ENCODE peak calls at places on chromosomes 1 and 21, in nine cellular contexts. One of them, this sample, is unnamed.

GRCh38 chr1:94831636-94832035 is 11.5 kb downstream of the SLC44A3 start:
- DNase-seq in cardiac fibroblast: no peak
- DNase-seq in thoracic aorta: no peak
- DNase-seq in epithelial cell of esophagus: peak
- DNase-seq in osteoblast: no peak
- DNase-seq in IMR-90: no peak
- DNase-seq in body of pancreas: no peak
- DNase-seq in fibroblast of the aortic adventitia: no peak
- DNase-seq in cardiac muscle cell: no peak
- DNase-seq in this sample: no peak

GRCh38 chr21:14926186-14926585 is 138.6 kb downstream of the NRIP1 start:
- DNase-seq in cardiac fibroblast: peak
- DNase-seq in thoracic aorta: no peak
- DNase-seq in epithelial cell of esophagus: no peak
- DNase-seq in osteoblast: peak
- DNase-seq in IMR-90: no peak
- DNase-seq in body of pancreas: no peak
- DNase-seq in fibroblast of the aortic adventitia: peak
- DNase-seq in cardiac muscle cell: peak
- DNase-seq in this sample: no peak

GRCh38 chr1:110163591-110163990 is 13.3 kb downstream of the SLC6A17 start:
- DNase-seq in cardiac fibroblast: no peak
- DNase-seq in thoracic aorta: no peak
- DNase-seq in epithelial cell of esophagus: peak
- DNase-seq in osteoblast: no peak
- DNase-seq in IMR-90: no peak
- DNase-seq in body of pancreas: no peak
- DNase-seq in fibroblast of the aortic adventitia: no peak
- DNase-seq in cardiac muscle cell: no peak
- DNase-seq in this sample: no peak

GRCh38 chr1:14924455-14925325 is 228.9 kb upstream of the TMEM51 start:
- DNase-seq in cardiac fibroblast: peak
- DNase-seq in thoracic aorta: no peak
- DNase-seq in epithelial cell of esophagus: peak
- DNase-seq in osteoblast: peak
- DNase-seq in IMR-90: peak
- DNase-seq in body of pancreas: peak
- DNase-seq in fibroblast of the aortic adventitia: peak
- DNase-seq in cardiac muscle cell: peak
- DNase-seq in this sample: peak

GRCh38 chr1:196877964-196878363 is 9.9 kb upstream of the CFHR4 start:
- DNase-seq in cardiac fibroblast: peak
- DNase-seq in thoracic aorta: no peak
- DNase-seq in epithelial cell of esophagus: peak
- DNase-seq in osteoblast: peak
- DNase-seq in IMR-90: peak
- DNase-seq in body of pancreas: no peak
- DNase-seq in fibroblast of the aortic adventitia: peak
- DNase-seq in cardiac muscle cell: peak
- DNase-seq in this sample: peak

GRCh38 chr21:32382108-32382601 is 10.7 kb downstream of the URB1 start:
- DNase-seq in cardiac fibroblast: peak
- DNase-seq in thoracic aorta: no peak
- DNase-seq in epithelial cell of esophagus: peak
- DNase-seq in osteoblast: peak
- DNase-seq in IMR-90: peak
- DNase-seq in body of pancreas: no peak
- DNase-seq in fibroblast of the aortic adventitia: peak
- DNase-seq in cardiac muscle cell: no peak
- DNase-seq in this sample: peak

GRCh38 chr1:209755926-209756607 is at the start of gene TRAF3IP3:
- DNase-seq in cardiac fibroblast: no peak
- DNase-seq in thoracic aorta: no peak
- DNase-seq in epithelial cell of esophagus: no peak
- DNase-seq in osteoblast: no peak
- DNase-seq in IMR-90: no peak
- DNase-seq in body of pancreas: no peak
- DNase-seq in fibroblast of the aortic adventitia: no peak
- DNase-seq in cardiac muscle cell: no peak
- DNase-seq in this sample: no peak

GRCh38 chr1:55418625-55419024 is 203.5 kb upstream of the USP24 start:
- DNase-seq in cardiac fibroblast: no peak
- DNase-seq in thoracic aorta: no peak
- DNase-seq in epithelial cell of esophagus: no peak
- DNase-seq in osteoblast: no peak
- DNase-seq in IMR-90: no peak
- DNase-seq in body of pancreas: no peak
- DNase-seq in fibroblast of the aortic adventitia: no peak
- DNase-seq in cardiac muscle cell: no peak
- DNase-seq in this sample: peak

GRCh38 chr1:91121366-91121765 is 99.5 kb upstream of the ZNF644 start:
- DNase-seq in cardiac fibroblast: no peak
- DNase-seq in thoracic aorta: no peak
- DNase-seq in epithelial cell of esophagus: no peak
- DNase-seq in osteoblast: peak
- DNase-seq in IMR-90: no peak
- DNase-seq in body of pancreas: no peak
- DNase-seq in fibroblast of the aortic adventitia: no peak
- DNase-seq in cardiac muscle cell: no peak
- DNase-seq in this sample: no peak

GRCh38 chr1:117883620-117884019 is 45.8 kb downstream of the GDAP2 start:
- DNase-seq in cardiac fibroblast: no peak
- DNase-seq in thoracic aorta: no peak
- DNase-seq in epithelial cell of esophagus: no peak
- DNase-seq in osteoblast: no peak
- DNase-seq in IMR-90: peak
- DNase-seq in body of pancreas: no peak
- DNase-seq in fibroblast of the aortic adventitia: no peak
- DNase-seq in cardiac muscle cell: no peak
- DNase-seq in this sample: no peak

GRCh38 chr1:147812799-147813198 is 52.4 kb upstream of the GJA5 start:
- DNase-seq in cardiac fibroblast: no peak
- DNase-seq in thoracic aorta: no peak
- DNase-seq in epithelial cell of esophagus: no peak
- DNase-seq in osteoblast: no peak
- DNase-seq in IMR-90: no peak
- DNase-seq in body of pancreas: no peak
- DNase-seq in fibroblast of the aortic adventitia: peak
- DNase-seq in cardiac muscle cell: peak
- DNase-seq in this sample: no peak

GRCh38 chr1:15870421-15870820 is 22.9 kb downstream of the SPEN start:
- DNase-seq in cardiac fibroblast: no peak
- DNase-seq in thoracic aorta: no peak
- DNase-seq in epithelial cell of esophagus: peak
- DNase-seq in osteoblast: peak
- DNase-seq in IMR-90: peak
- DNase-seq in body of pancreas: no peak
- DNase-seq in fibroblast of the aortic adventitia: peak
- DNase-seq in cardiac muscle cell: no peak
- DNase-seq in this sample: no peak

GRCh38 chr1:78420688-78421087 is 70.1 kb upstream of the PTGFR start:
- DNase-seq in cardiac fibroblast: no peak
- DNase-seq in thoracic aorta: no peak
- DNase-seq in epithelial cell of esophagus: no peak
- DNase-seq in osteoblast: no peak
- DNase-seq in IMR-90: no peak
- DNase-seq in body of pancreas: no peak
- DNase-seq in fibroblast of the aortic adventitia: no peak
- DNase-seq in cardiac muscle cell: no peak
- DNase-seq in this sample: no peak

GRCh38 chr1:78415165-78415564 is 75.6 kb upstream of the PTGFR start:
- DNase-seq in cardiac fibroblast: no peak
- DNase-seq in thoracic aorta: no peak
- DNase-seq in epithelial cell of esophagus: no peak
- DNase-seq in osteoblast: no peak
- DNase-seq in IMR-90: no peak
- DNase-seq in body of pancreas: no peak
- DNase-seq in fibroblast of the aortic adventitia: no peak
- DNase-seq in cardiac muscle cell: no peak
- DNase-seq in this sample: no peak

GRCh38 chr1:78424720-78425119 is 66.1 kb upstream of the PTGFR start:
- DNase-seq in cardiac fibroblast: no peak
- DNase-seq in thoracic aorta: no peak
- DNase-seq in epithelial cell of esophagus: no peak
- DNase-seq in osteoblast: no peak
- DNase-seq in IMR-90: no peak
- DNase-seq in body of pancreas: no peak
- DNase-seq in fibroblast of the aortic adventitia: no peak
- DNase-seq in cardiac muscle cell: no peak
- DNase-seq in this sample: no peak

GRCh38 chr1:78420185-78420584 is 70.6 kb upstream of the PTGFR start:
- DNase-seq in cardiac fibroblast: no peak
- DNase-seq in thoracic aorta: no peak
- DNase-seq in epithelial cell of esophagus: no peak
- DNase-seq in osteoblast: no peak
- DNase-seq in IMR-90: peak
- DNase-seq in body of pancreas: no peak
- DNase-seq in fibroblast of the aortic adventitia: peak
- DNase-seq in cardiac muscle cell: no peak
- DNase-seq in this sample: peak

GRCh38 chr1:78419309-78419708 is 71.5 kb upstream of the PTGFR start:
- DNase-seq in cardiac fibroblast: peak
- DNase-seq in thoracic aorta: no peak
- DNase-seq in epithelial cell of esophagus: no peak
- DNase-seq in osteoblast: peak
- DNase-seq in IMR-90: peak
- DNase-seq in body of pancreas: no peak
- DNase-seq in fibroblast of the aortic adventitia: peak
- DNase-seq in cardiac muscle cell: no peak
- DNase-seq in this sample: peak
- H3K4me3 ChIP-seq in cardiac fibroblast: no peak
- H3K4me3 ChIP-seq in thoracic aorta: no peak
- H3K4me3 ChIP-seq in epithelial cell of esophagus: no peak
- H3K4me3 ChIP-seq in osteoblast: peak
- H3K4me3 ChIP-seq in IMR-90: no peak
- H3K4me3 ChIP-seq in body of pancreas: no peak
- H3K4me3 ChIP-seq in fibroblast of the aortic adventitia: no peak
- H3K4me3 ChIP-seq in cardiac muscle cell: no peak
- H3K4me3 ChIP-seq in this sample: no peak

GRCh38 chr1:192496369-192497056 is 79.1 kb upstream of the RGS1 start:
- DNase-seq in cardiac fibroblast: no peak
- DNase-seq in thoracic aorta: no peak
- DNase-seq in epithelial cell of esophagus: no peak
- DNase-seq in osteoblast: no peak
- DNase-seq in IMR-90: no peak
- DNase-seq in body of pancreas: no peak
- DNase-seq in fibroblast of the aortic adventitia: no peak
- DNase-seq in cardiac muscle cell: no peak
- DNase-seq in this sample: no peak
- TF ChIP-seq CTCF in cardiac fibroblast: no peak
- TF ChIP-seq CTCF in thoracic aorta: no peak
- TF ChIP-seq CTCF in epithelial cell of esophagus: no peak
- TF ChIP-seq CTCF in osteoblast: no peak
- TF ChIP-seq CTCF in IMR-90: no peak
- TF ChIP-seq CTCF in body of pancreas: no peak
- TF ChIP-seq CTCF in fibroblast of the aortic adventitia: no peak
- TF ChIP-seq CTCF in cardiac muscle cell: no peak
- TF ChIP-seq CTCF in this sample: no peak

DNA sequence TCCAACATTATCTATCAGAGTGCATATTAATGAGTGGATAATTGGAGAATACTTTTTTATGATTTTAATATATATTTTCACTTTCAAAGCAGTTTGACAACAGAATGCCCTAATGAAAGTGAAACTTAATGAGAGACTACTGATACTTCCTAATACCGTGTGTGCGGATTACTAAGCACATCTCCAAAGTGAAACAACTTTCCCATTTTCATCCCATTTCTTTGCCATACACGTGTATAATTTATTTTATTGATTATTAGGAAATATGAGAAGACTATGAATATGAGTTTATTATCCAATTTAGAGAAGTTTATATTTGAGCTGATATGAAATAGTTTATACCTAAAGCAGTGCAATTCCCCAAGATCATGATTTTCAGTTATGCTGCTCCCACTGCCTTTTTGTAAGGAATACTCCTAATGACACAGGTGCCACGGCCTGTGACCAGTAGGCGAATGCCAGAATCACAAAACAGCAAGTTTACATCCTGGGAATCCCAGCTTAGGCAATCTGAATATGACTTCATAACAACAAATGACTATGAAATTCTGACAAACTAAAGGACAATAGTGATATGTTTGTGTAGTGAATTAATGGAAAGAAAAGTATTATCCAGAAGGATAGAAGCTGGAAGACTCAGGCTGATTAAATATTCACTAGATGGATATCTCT is 202.9 kb downstream of the NCAM2 start:
- DNase-seq in cardiac fibroblast: peak
- DNase-seq in thoracic aorta: no peak
- DNase-seq in epithelial cell of esophagus: no peak
- DNase-seq in osteoblast: no peak
- DNase-seq in IMR-90: peak
- DNase-seq in body of pancreas: no peak
- DNase-seq in fibroblast of the aortic adventitia: peak
- DNase-seq in cardiac muscle cell: peak
- DNase-seq in this sample: no peak
- H3K4me3 ChIP-seq in cardiac fibroblast: no peak
- H3K4me3 ChIP-seq in thoracic aorta: peak
- H3K4me3 ChIP-seq in epithelial cell of esophagus: no peak
- H3K4me3 ChIP-seq in osteoblast: peak
- H3K4me3 ChIP-seq in IMR-90: no peak
- H3K4me3 ChIP-seq in body of pancreas: no peak
- H3K4me3 ChIP-seq in fibroblast of the aortic adventitia: peak
- H3K4me3 ChIP-seq in cardiac muscle cell: no peak
- H3K4me3 ChIP-seq in this sample: no peak

GRCh38 chr1:228163004-228163753 is 2.4 kb upstream of the IBA57 start:
- DNase-seq in cardiac fibroblast: peak
- DNase-seq in thoracic aorta: no peak
- DNase-seq in epithelial cell of esophagus: peak
- DNase-seq in osteoblast: no peak
- DNase-seq in IMR-90: no peak
- DNase-seq in body of pancreas: peak
- DNase-seq in fibroblast of the aortic adventitia: peak
- DNase-seq in cardiac muscle cell: peak
- DNase-seq in this sample: peak

GRCh38 chr1:228166170-228166936 is 749 bp downstream of the IBA57 start:
- DNase-seq in cardiac fibroblast: peak
- DNase-seq in thoracic aorta: peak
- DNase-seq in epithelial cell of esophagus: peak
- DNase-seq in osteoblast: peak
- DNase-seq in IMR-90: peak
- DNase-seq in body of pancreas: peak
- DNase-seq in fibroblast of the aortic adventitia: peak
- DNase-seq in cardiac muscle cell: peak
- DNase-seq in this sample: peak

GRCh38 chr1:228163776-228164534 is 1.6 kb upstream of the IBA57 start:
- DNase-seq in cardiac fibroblast: no peak
- DNase-seq in thoracic aorta: no peak
- DNase-seq in epithelial cell of esophagus: no peak
- DNase-seq in osteoblast: no peak
- DNase-seq in IMR-90: no peak
- DNase-seq in body of pancreas: no peak
- DNase-seq in fibroblast of the aortic adventitia: no peak
- DNase-seq in cardiac muscle cell: no peak
- DNase-seq in this sample: no peak

GRCh38 chr1:228164561-228165371 is 838 bp upstream of the IBA57 start:
- DNase-seq in cardiac fibroblast: no peak
- DNase-seq in thoracic aorta: no peak
- DNase-seq in epithelial cell of esophagus: no peak
- DNase-seq in osteoblast: no peak
- DNase-seq in IMR-90: no peak
- DNase-seq in body of pancreas: no peak
- DNase-seq in fibroblast of the aortic adventitia: no peak
- DNase-seq in cardiac muscle cell: no peak
- DNase-seq in this sample: no peak

GRCh38 chr1:228165372-228166169 is at the start of gene IBA57:
- DNase-seq in cardiac fibroblast: peak
- DNase-seq in thoracic aorta: peak
- DNase-seq in epithelial cell of esophagus: peak
- DNase-seq in osteoblast: peak
- DNase-seq in IMR-90: peak
- DNase-seq in body of pancreas: peak
- DNase-seq in fibroblast of the aortic adventitia: peak
- DNase-seq in cardiac muscle cell: peak
- DNase-seq in this sample: peak
- TF ChIP-seq CTCF in cardiac fibroblast: peak
- TF ChIP-seq CTCF in thoracic aorta: peak
- TF ChIP-seq CTCF in epithelial cell of esophagus: peak
- TF ChIP-seq CTCF in osteoblast: peak
- TF ChIP-seq CTCF in IMR-90: peak
- TF ChIP-seq CTCF in body of pancreas: peak
- TF ChIP-seq CTCF in fibroblast of the aortic adventitia: peak
- TF ChIP-seq CTCF in cardiac muscle cell: peak
- TF ChIP-seq CTCF in this sample: peak